ENCODE peak calls at places on chromosomes 12 and 14, in four cellular contexts. B, S, E and H are unnamed samples.
A peak's percentile ranks its signal among the peaks of the same experiment; 100 is the strongest.

GRCh38 chr12:94147991-94148840 is at the start of gene PLXNC1:
- DNase-seq in B (peak; percentile 52), S (peak; percentile 31), E (peak; percentile 78), H (peak; percentile 67)

GRCh38 chr12:6554990-6555691 is 701 bp downstream of the IFFO1 start:
- DNase-seq in B (peak; percentile 10), S (no peak), E (no peak), H (no peak)

GRCh38 chr14:81980601-81981310 is 447.1 kb upstream of the SEL1L start:
- DNase-seq in B (no peak), S (no peak), E (no peak), H (no peak)

GRCh38 chr14:36221097-36221496 is 44.6 kb upstream of the PTCSC3 start:
- DNase-seq in E (no peak), B (peak; percentile 68), S (no peak), H (no peak)

GRCh38 chr14:103881927-103882281 is 34.5 kb upstream of the PPP1R13B start:
- DNase-seq in E (no peak), S (no peak), B (no peak), H (no peak)

GRCh38 chr14:74599201-74599809 is 12.7 kb downstream of the LTBP2 start:
- DNase-seq in B (no peak), S (peak; percentile 73), E (no peak), H (no peak)

GRCh38 chr12:5166976-5167375 is 123.3 kb downstream of the KCNA5 start:
- DNase-seq in E (no peak), B (peak; percentile 13), S (peak; percentile 98), H (no peak)

GRCh38 chr14:60756847-60757246 is 22.3 kb downstream of the MNAT1 start:
- DNase-seq in E (no peak), S (peak; percentile 44), B (no peak), H (no peak)

GRCh38 chr14:59306775-59307174 is 118.3 kb downstream of the DAAM1 start:
- DNase-seq in E (no peak), S (peak; percentile 73), B (peak; percentile 32), H (no peak)

GRCh38 chr12:94730846-94731245 is 80.5 kb upstream of the TMCC3 start:
- DNase-seq in S (no peak), B (no peak), E (no peak), H (no peak)

GRCh38 chr12:53276511-53276910 is 8.4 kb downstream of the ESPL1 start:
- DNase-seq in B (no peak), S (no peak), E (no peak), H (no peak)

GRCh38 chr14:103361868-103362267 is 23.3 kb upstream of the MARK3 start:
- DNase-seq in S (peak; percentile 99), E (no peak), B (no peak), H (no peak)

GRCh38 chr12:50314629-50315312 is 31.5 kb upstream of the LIMA1 start:
- DNase-seq in E (no peak), S (peak; percentile 80), B (peak; percentile 63), H (no peak)

GRCh38 chr12:133203344-133204263 is 22.3 kb downstream of the ZNF268 start:
- DNase-seq in E (no peak), S (peak; percentile 20), B (peak; percentile 55), H (no peak)

GRCh38 chr12:75724913-75725312 is 213.5 kb upstream of the KRR1 start:
- DNase-seq in B (no peak), E (no peak), S (peak; percentile 92), H (no peak)

GRCh38 chr14:55913324-55914035 is 204.7 kb upstream of the PELI2 start:
- DNase-seq in S (peak; percentile 56), E (no peak), B (no peak), H (no peak)

GRCh38 chr14:65720171-65720570 is 307.6 kb downstream of the FUT8 start:
- DNase-seq in S (no peak), B (no peak), E (no peak), H (no peak)

GRCh38 chr14:61041704-61042103 is 60.7 kb downstream of the SLC38A6 start:
- DNase-seq in B (no peak), E (no peak), S (no peak), H (no peak)

GRCh38 chr14:75069021-75069810 is at the start of gene ZC2HC1C:
- DNase-seq in E (peak; percentile 98), S (peak; percentile 75), B (peak; percentile 95), H (peak; percentile 97)

GRCh38 chr14:69580009-69580577 is 5.4 kb upstream of the CCDC177 start:
- DNase-seq in E (peak; percentile 76), S (peak; percentile 96), B (peak; percentile 91), H (peak; percentile 83)

GRCh38 chr14:98182385-98183055 is 1089.5 kb downstream of the BCL11B start:
- DNase-seq in E (no peak), B (no peak), S (no peak), H (no peak)

GRCh38 chr12:67982165-67982563 is 7.1 kb upstream of the IFNG-AS1 start:
- DNase-seq in E (no peak), B (no peak), S (no peak), H (no peak)

GRCh38 chr12:3200779-3201738 is 123.9 kb downstream of the TSPAN9 start:
- DNase-seq in E (no peak), S (no peak), B (no peak), H (no peak)

GRCh38 chr12:19220861-19221466 is 91.4 kb downstream of the PLEKHA5 start:
- DNase-seq in B (no peak), E (no peak), S (peak; percentile 89), H (no peak)

GRCh38 chr12:25793196-25793595 is 165.3 kb upstream of the RASSF8 start:
- DNase-seq in E (no peak), S (no peak), B (no peak), H (no peak)

GRCh38 chr14:36478782-36479181 is 41.2 kb downstream of the NKX2-1 start:
- DNase-seq in S (no peak), E (no peak), B (no peak), H (no peak)

GRCh38 chr12:131699434-131699833 is 11.5 kb upstream of the SFSWAP start:
- DNase-seq in S (no peak), B (no peak), E (no peak), H (no peak)

GRCh38 chr12:6960291-6961277 is 9.4 kb downstream of the PTPN6 start:
- DNase-seq in E (no peak), S (peak; percentile 38), B (peak; percentile 63), H (no peak)

GRCh38 chr14:65179918-65180724 is 77.8 kb upstream of the MAX start:
- DNase-seq in E (no peak), B (no peak), S (peak; percentile 89), H (no peak)

GRCh38 chr14:52111583-52111982 is 42.7 kb upstream of the NID2 start:
- DNase-seq in E (no peak), S (peak; percentile 87), B (no peak), H (no peak)

GRCh38 chr12:8911606-8912268 is 2.6 kb upstream of the PHC1 start:
- DNase-seq in E (no peak), B (peak; percentile 86), S (no peak), H (no peak)

GRCh38 chr14:104967414-104968152 is 10.6 kb downstream of the AHNAK2 start:
- DNase-seq in E (peak; percentile 80), B (peak; percentile 58), S (no peak), H (peak; percentile 64)

GRCh38 chr12:1306096-1306495 is 288.3 kb downstream of the FBXL14 start:
- DNase-seq in B (no peak), S (no peak), E (no peak), H (no peak)

GRCh38 chr14:91309756-91310280 is 65.3 kb upstream of the GPR68 start:
- DNase-seq in S (no peak), E (no peak), B (no peak), H (no peak)

GRCh38 chr14:49637534-49638078 is 2.6 kb upstream of the DNAAF2 start:
- DNase-seq in E (no peak), B (no peak), S (peak; percentile 62), H (no peak)

GRCh38 chr14:50062438-50063039 is 53.8 kb downstream of the VCPKMT start:
- DNase-seq in S (peak; percentile 83), E (no peak), B (peak; percentile 90), H (no peak)

DNA sequence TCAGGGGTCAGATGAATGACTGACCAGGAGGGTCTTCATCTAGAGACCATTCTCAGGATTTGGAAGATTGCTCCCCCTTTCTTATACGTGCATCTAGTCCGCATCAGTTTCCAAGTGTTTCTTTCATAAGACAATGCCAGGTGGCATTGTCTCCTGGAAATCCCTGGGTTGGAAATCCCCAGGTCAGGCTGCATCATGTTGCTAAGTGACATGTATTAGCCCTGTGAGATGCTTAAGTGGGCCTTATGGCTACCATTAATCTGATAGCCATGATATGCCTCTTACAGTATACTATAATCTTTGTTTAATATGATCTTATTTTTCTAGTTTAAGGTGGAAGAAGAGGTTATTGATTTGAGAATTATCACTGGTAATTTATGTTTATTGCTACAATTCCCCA is 92.8 kb downstream of the DIO3 start:
- DNase-seq in B (no peak), E (no peak), S (no peak), H (no peak)
- H3K56ac ChIP-seq in B (no peak overlapping the region), E (no peak overlapping the region), S (no peak overlapping the region), H (no peak overlapping the region)

GRCh38 chr12:125797421-125798175 is 732.4 kb downstream of the AACS start:
- DNase-seq in S (no peak), B (peak; percentile 5), E (no peak), H (no peak)

DNA sequence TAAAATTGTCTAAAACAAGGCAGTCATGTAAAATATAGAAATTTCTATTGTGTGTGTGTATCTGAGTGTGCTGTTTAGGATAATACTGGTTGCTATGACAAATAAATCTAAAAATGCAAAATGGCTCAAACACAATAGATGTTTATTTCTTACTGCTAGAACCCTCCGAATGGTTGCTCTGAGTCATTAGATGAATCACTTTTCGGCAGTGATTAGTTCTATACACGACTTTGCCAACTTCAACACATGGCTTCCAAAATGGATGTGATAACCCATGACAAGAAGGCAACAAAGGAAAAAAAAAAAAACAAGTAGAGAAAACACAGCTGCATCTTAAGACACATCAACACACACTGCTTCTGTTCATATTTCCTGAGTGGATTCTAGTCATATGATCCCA is 729.2 kb downstream of the AACS start:
- DNase-seq in B (no peak), S (no peak), E (no peak), H (no peak)
- H3K56ac ChIP-seq in B (no peak overlapping the region), S (no peak overlapping the region), E (no peak overlapping the region), H (no peak overlapping the region)

GRCh38 chr12:44881197-44881596 is 5.1 kb upstream of the NELL2 start:
- DNase-seq in S (no peak), B (no peak), E (no peak), H (no peak)
- H3K56ac ChIP-seq in S (no peak overlapping the region), B (no peak overlapping the region), E (no peak overlapping the region), H (no peak overlapping the region)

GRCh38 chr12:123828871-123829547 is 66.9 kb downstream of the DNAH10 start:
- DNase-seq in B (no peak), S (no peak), E (no peak), H (no peak)
- H3K56ac ChIP-seq in B (no peak overlapping the region), S (no peak overlapping the region), E (no peak overlapping the region), H (no peak overlapping the region)

GRCh38 chr14:95227279-95227860 is 70.0 kb upstream of the DICER1 start:
- DNase-seq in E (no peak), B (no peak), S (peak; percentile 12), H (no peak)
- H3K56ac ChIP-seq in E (no peak overlapping the region), B (no peak overlapping the region), S (no peak overlapping the region), H (no peak overlapping the region)

DNA sequence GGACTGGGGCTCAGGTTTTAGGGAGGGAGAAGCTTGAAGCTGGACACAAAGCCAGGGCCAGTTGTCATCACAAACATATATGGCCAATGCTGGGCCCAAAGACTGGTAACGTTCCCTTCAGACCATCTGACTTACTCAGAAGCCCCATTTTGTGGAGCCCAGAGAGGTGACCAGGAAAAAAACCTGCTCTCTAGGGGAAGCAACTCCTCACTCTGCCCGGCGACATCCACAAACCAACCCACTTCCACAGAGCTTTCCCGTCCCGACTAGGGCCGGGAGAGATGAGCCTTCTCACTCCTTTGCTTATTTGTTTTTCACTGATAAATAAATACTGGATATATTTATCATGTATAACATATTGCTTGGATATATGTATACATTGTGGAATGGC is 180.9 kb upstream of the RTL1 start:
- DNase-seq in E (no peak), S (no peak), B (no peak), H (no peak)
- H3K56ac ChIP-seq in E (no peak overlapping the region), S (no peak overlapping the region), B (no peak overlapping the region), H (no peak overlapping the region)